ENCODE peak calls at places on chromosomes 13 and 19, in five cellular contexts. One of them, this sample, is unnamed.

GRCh38 chr13:86193281-86193680 is 394.1 kb upstream of the SLITRK6 start:
- DNase-seq in tibial artery: no peak
- DNase-seq in brain microvascular endothelial cell: no peak
- DNase-seq in fibroblast of lung: peak; percentile 4
- DNase-seq in colonic mucosa: no peak
- DNase-seq in this sample: no peak

GRCh38 chr13:28794370-28794769 is 25.8 kb upstream of the MTUS2 start:
- DNase-seq in tibial artery: no peak
- DNase-seq in colonic mucosa: no peak
- DNase-seq in fibroblast of lung: no peak
- DNase-seq in brain microvascular endothelial cell: no peak
- DNase-seq in this sample: no peak

GRCh38 chr13:27981006-27981708 is 7.3 kb downstream of the URAD start:
- DNase-seq in brain microvascular endothelial cell: no peak
- DNase-seq in tibial artery: no peak
- DNase-seq in colonic mucosa: no peak
- DNase-seq in fibroblast of lung: no peak
- DNase-seq in this sample: no peak

GRCh38 chr13:25213716-25214115 is 41.6 kb upstream of the AMER2 start:
- DNase-seq in brain microvascular endothelial cell: no peak
- DNase-seq in fibroblast of lung: no peak
- DNase-seq in tibial artery: no peak
- DNase-seq in colonic mucosa: no peak
- DNase-seq in this sample: no peak

GRCh38 chr13:71880753-71881541 is 13.9 kb upstream of the DACH1 start:
- DNase-seq in colonic mucosa: no peak
- DNase-seq in brain microvascular endothelial cell: peak; percentile 25
- DNase-seq in fibroblast of lung: peak; percentile 32
- DNase-seq in tibial artery: no peak
- DNase-seq in this sample: no peak

GRCh38 chr13:51453959-51454703 is 1.3 kb upstream of the INTS6 start:
- DNase-seq in fibroblast of lung: no peak
- DNase-seq in tibial artery: peak; percentile 42
- DNase-seq in brain microvascular endothelial cell: no peak
- DNase-seq in colonic mucosa: peak; percentile 52
- DNase-seq in this sample: peak; percentile 42

GRCh38 chr19:41646589-41647204 is 19.8 kb upstream of the CEACAM4 start:
- DNase-seq in colonic mucosa: no peak
- DNase-seq in tibial artery: no peak
- DNase-seq in brain microvascular endothelial cell: no peak
- DNase-seq in fibroblast of lung: no peak
- DNase-seq in this sample: peak; percentile 28

GRCh38 chr19:1400281-1401137 is 833 bp downstream of the GAMT start:
- DNase-seq in brain microvascular endothelial cell: no peak
- DNase-seq in colonic mucosa: no peak
- DNase-seq in tibial artery: no peak
- DNase-seq in fibroblast of lung: no peak
- DNase-seq in this sample: peak; percentile 93

GRCh38 chr19:43784981-43785808 is 4.4 kb upstream of the KCNN4 start:
- DNase-seq in colonic mucosa: peak; percentile 79
- DNase-seq in tibial artery: no peak
- DNase-seq in brain microvascular endothelial cell: peak; percentile 57
- DNase-seq in fibroblast of lung: peak; percentile 77
- DNase-seq in this sample: peak; percentile 42

GRCh38 chr13:62997038-62997619 is 1581.5 kb upstream of the PCDH20 start:
- DNase-seq in tibial artery: no peak
- DNase-seq in colonic mucosa: no peak
- DNase-seq in fibroblast of lung: no peak
- DNase-seq in brain microvascular endothelial cell: no peak
- DNase-seq in this sample: no peak

GRCh38 chr19:29610574-29611271 is 4.6 kb downstream of the POP4 start:
- DNase-seq in fibroblast of lung: peak; percentile 79
- DNase-seq in colonic mucosa: peak; percentile 74
- DNase-seq in brain microvascular endothelial cell: peak; percentile 76
- DNase-seq in tibial artery: peak; percentile 84
- DNase-seq in this sample: peak; percentile 96

GRCh38 chr13:112027250-112027649 is 39.7 kb upstream of the SOX1 start:
- DNase-seq in fibroblast of lung: no peak
- DNase-seq in colonic mucosa: no peak
- DNase-seq in brain microvascular endothelial cell: no peak
- DNase-seq in tibial artery: no peak
- DNase-seq in this sample: no peak

GRCh38 chr19:10952809-10953208 is 8.0 kb upstream of the SMARCA4 start:
- DNase-seq in brain microvascular endothelial cell: no peak
- DNase-seq in colonic mucosa: peak; percentile 89
- DNase-seq in fibroblast of lung: no peak
- DNase-seq in tibial artery: no peak
- DNase-seq in this sample: no peak

GRCh38 chr13:28376604-28377003 is 118.3 kb downstream of the FLT1 start:
- DNase-seq in tibial artery: no peak
- DNase-seq in brain microvascular endothelial cell: no peak
- DNase-seq in fibroblast of lung: no peak
- DNase-seq in colonic mucosa: peak; percentile 22
- DNase-seq in this sample: no peak

GRCh38 chr13:37716796-37717195 is 118.2 kb upstream of the POSTN start:
- DNase-seq in brain microvascular endothelial cell: peak; percentile 55
- DNase-seq in fibroblast of lung: no peak
- DNase-seq in colonic mucosa: no peak
- DNase-seq in tibial artery: no peak
- DNase-seq in this sample: no peak

GRCh38 chr13:78608254-78608704 is 4.9 kb upstream of the POU4F1 start:
- DNase-seq in colonic mucosa: no peak
- DNase-seq in tibial artery: no peak
- DNase-seq in fibroblast of lung: no peak
- DNase-seq in brain microvascular endothelial cell: no peak
- DNase-seq in this sample: no peak

GRCh38 chr13:60754691-60755090 is 357.7 kb downstream of the TDRD3 start:
- DNase-seq in brain microvascular endothelial cell: no peak
- DNase-seq in colonic mucosa: no peak
- DNase-seq in tibial artery: no peak
- DNase-seq in fibroblast of lung: no peak
- DNase-seq in this sample: no peak

GRCh38 chr19:56147307-56147706 is 6.2 kb downstream of the ZNF444 start:
- DNase-seq in colonic mucosa: no peak
- DNase-seq in tibial artery: no peak
- DNase-seq in brain microvascular endothelial cell: no peak
- DNase-seq in fibroblast of lung: no peak
- DNase-seq in this sample: peak; percentile 51

GRCh38 chr19:50821248-50821612 is 2.4 kb downstream of the KLK1 start:
- DNase-seq in brain microvascular endothelial cell: no peak
- DNase-seq in tibial artery: no peak
- DNase-seq in colonic mucosa: no peak
- DNase-seq in fibroblast of lung: no peak
- DNase-seq in this sample: no peak

GRCh38 chr19:39351537-39352037 is 9.4 kb downstream of the SAMD4B start:
- DNase-seq in fibroblast of lung: peak; percentile 31
- DNase-seq in colonic mucosa: no peak
- DNase-seq in brain microvascular endothelial cell: no peak
- DNase-seq in tibial artery: no peak
- DNase-seq in this sample: no peak

GRCh38 chr19:11534538-11534937 is 4.1 kb upstream of the CNN1 start:
- DNase-seq in brain microvascular endothelial cell: no peak
- DNase-seq in fibroblast of lung: no peak
- DNase-seq in tibial artery: no peak
- DNase-seq in colonic mucosa: no peak
- DNase-seq in this sample: no peak

GRCh38 chr19:33350538-33351309 is 22.8 kb upstream of the CEBPG start:
- DNase-seq in tibial artery: peak; percentile 67
- DNase-seq in colonic mucosa: no peak
- DNase-seq in fibroblast of lung: peak; percentile 8
- DNase-seq in brain microvascular endothelial cell: peak; percentile 59
- DNase-seq in this sample: no peak

GRCh38 chr19:15517778-15518177 is 9.5 kb downstream of the CYP4F22 start:
- DNase-seq in fibroblast of lung: no peak
- DNase-seq in colonic mucosa: no peak
- DNase-seq in brain microvascular endothelial cell: no peak
- DNase-seq in tibial artery: no peak
- DNase-seq in this sample: no peak
- H3K27me3 ChIP-seq in fibroblast of lung: no peaks in the 10 kb centered on the region
- H3K27me3 ChIP-seq in colonic mucosa: no peaks in the 10 kb centered on the region
- H3K27me3 ChIP-seq in brain microvascular endothelial cell: no peaks in the 10 kb centered on the region
- H3K27me3 ChIP-seq in tibial artery: peaks cover 24% of the 10 kb centered on the region
- H3K27me3 ChIP-seq in this sample: no peaks in the 10 kb centered on the region

DNA sequence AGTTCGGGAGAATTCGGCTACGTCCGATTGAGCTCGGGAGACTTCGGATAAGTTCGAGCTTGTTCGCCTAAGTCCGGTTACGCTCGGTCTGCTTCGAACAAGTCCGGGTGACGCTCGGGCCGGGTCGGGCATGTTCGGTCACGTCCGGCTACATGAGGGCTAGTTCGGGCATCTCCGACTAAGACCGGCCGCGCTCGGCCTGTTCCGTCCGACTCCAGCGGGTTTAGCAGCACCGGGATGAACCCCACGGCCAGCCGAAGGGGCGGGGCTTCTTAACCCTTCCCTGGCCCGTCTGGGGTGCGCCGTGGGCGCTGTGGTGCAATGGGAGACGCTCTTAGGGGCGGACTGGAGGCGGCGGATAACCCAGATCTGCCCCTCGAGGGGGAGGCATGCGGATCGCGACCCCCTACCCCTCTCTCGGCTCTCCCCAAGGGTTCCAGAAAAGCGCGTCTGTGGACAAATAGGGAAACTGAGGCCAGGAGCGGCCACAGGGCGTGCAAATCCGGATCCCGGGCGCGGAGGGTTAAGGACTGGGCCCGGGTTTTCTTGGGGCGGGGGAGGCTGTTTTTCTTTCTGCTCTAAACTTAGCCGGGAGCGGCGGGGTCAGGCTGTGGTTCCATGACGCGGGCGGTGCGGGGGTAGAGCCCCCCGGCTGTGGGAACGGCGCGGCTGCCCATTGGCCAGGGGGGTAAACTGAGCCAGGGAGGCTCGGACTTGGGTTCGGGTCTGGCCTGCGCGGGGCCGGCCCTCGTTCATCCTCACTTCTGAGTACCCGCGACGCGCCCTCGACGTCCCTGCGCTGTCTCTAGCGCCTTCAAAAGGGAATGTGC is 1.5 kb downstream of the PDE4C start:
- DNase-seq in tibial artery: peak; percentile 98
- DNase-seq in colonic mucosa: peak; percentile 94
- DNase-seq in brain microvascular endothelial cell: peak; percentile 99
- DNase-seq in fibroblast of lung: peak; percentile 99
- DNase-seq in this sample: peak; percentile 98
- H3K4me3 ChIP-seq in tibial artery: peak overlapping the region; percentile 40
- H3K4me3 ChIP-seq in colonic mucosa: peak overlapping the region; percentile 27
- H3K4me3 ChIP-seq in brain microvascular endothelial cell: peak overlapping the region; percentile 49
- H3K4me3 ChIP-seq in fibroblast of lung: peak overlapping the region; percentile 66
- H3K4me3 ChIP-seq in this sample: peak overlapping the region; percentile 27

GRCh38 chr19:53959176-53959757 is 3.5 kb upstream of the CACNG8 start:
- DNase-seq in fibroblast of lung: no peak
- DNase-seq in tibial artery: no peak
- DNase-seq in colonic mucosa: no peak
- DNase-seq in brain microvascular endothelial cell: no peak
- DNase-seq in this sample: no peak
- H3K27me3 ChIP-seq in fibroblast of lung: peaks cover 32% of the 10 kb centered on the region
- H3K27me3 ChIP-seq in tibial artery: peaks cover 75% of the 10 kb centered on the region
- H3K27me3 ChIP-seq in colonic mucosa: peaks cover 29% of the 10 kb centered on the region
- H3K27me3 ChIP-seq in brain microvascular endothelial cell: peaks cover 44% of the 10 kb centered on the region
- H3K27me3 ChIP-seq in this sample: no peaks in the 10 kb centered on the region

GRCh38 chr13:98999635-98999952 is 21.7 kb upstream of the DOCK9 start:
- DNase-seq in tibial artery: no peak
- DNase-seq in brain microvascular endothelial cell: no peak
- DNase-seq in fibroblast of lung: peak; percentile 46
- DNase-seq in colonic mucosa: no peak
- DNase-seq in this sample: no peak
- H3K4me3 ChIP-seq in tibial artery: no peak overlapping the region
- H3K4me3 ChIP-seq in brain microvascular endothelial cell: no peak overlapping the region
- H3K4me3 ChIP-seq in fibroblast of lung: no peak overlapping the region
- H3K4me3 ChIP-seq in colonic mucosa: no peak overlapping the region
- H3K4me3 ChIP-seq in this sample: no peak overlapping the region

GRCh38 chr13:99958402-99959126 is 13.0 kb downstream of the ZIC5 start:
- DNase-seq in fibroblast of lung: no peak
- DNase-seq in brain microvascular endothelial cell: no peak
- DNase-seq in colonic mucosa: no peak
- DNase-seq in tibial artery: no peak
- DNase-seq in this sample: no peak

GRCh38 chr13:99961634-99962033 is 9.9 kb downstream of the ZIC5 start:
- DNase-seq in tibial artery: no peak
- DNase-seq in colonic mucosa: no peak
- DNase-seq in fibroblast of lung: no peak
- DNase-seq in brain microvascular endothelial cell: no peak
- DNase-seq in this sample: no peak

GRCh38 chr13:99959127-99959529 is 12.4 kb downstream of the ZIC5 start:
- DNase-seq in colonic mucosa: no peak
- DNase-seq in tibial artery: no peak
- DNase-seq in brain microvascular endothelial cell: no peak
- DNase-seq in fibroblast of lung: no peak
- DNase-seq in this sample: no peak

GRCh38 chr13:99960663-99961440 is 10.7 kb downstream of the ZIC5 start:
- DNase-seq in brain microvascular endothelial cell: no peak
- DNase-seq in colonic mucosa: no peak
- DNase-seq in tibial artery: no peak
- DNase-seq in fibroblast of lung: no peak
- DNase-seq in this sample: no peak

DNA sequence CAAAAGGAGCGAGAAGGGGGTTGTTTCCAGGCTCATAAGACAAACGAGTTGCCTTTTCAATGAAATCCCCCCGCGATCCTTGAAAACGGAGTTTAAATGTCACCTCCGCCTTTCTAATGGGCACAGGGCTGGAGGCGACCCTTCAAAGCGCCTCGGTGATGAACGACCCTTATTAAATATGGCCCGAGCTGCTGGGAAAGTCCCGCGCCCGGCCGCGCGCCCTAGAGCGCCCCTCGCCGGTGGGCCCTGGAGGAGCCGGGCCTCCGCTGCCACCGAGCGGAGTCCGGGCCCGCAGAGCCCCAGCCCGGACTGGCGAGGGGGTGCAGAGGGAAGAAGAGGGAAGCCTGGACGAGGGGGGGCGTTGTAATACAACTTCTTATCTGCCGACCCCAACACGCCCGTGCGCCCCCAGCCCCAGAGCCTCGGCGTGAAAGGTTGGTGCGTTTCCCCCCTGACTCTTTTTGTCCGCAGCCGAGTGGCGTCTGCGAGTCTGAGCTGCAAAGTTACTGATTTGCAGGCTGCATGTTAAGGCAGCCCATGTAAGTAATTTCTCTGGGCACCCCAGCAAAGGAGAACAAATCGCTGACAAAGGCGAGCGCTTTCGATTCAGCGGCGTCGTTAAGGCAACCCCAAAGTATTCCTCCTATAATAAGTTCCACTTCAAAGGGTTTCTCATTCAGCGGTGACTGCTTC is 11.9 kb downstream of the ZIC5 start:
- DNase-seq in fibroblast of lung: no peak
- DNase-seq in colonic mucosa: no peak
- DNase-seq in brain microvascular endothelial cell: no peak
- DNase-seq in tibial artery: no peak
- DNase-seq in this sample: no peak
- H3K27me3 ChIP-seq in fibroblast of lung: peaks cover 66% of the 10 kb centered on the region
- H3K27me3 ChIP-seq in colonic mucosa: peaks cover 87% of the 10 kb centered on the region
- H3K27me3 ChIP-seq in brain microvascular endothelial cell: peaks cover 7% of the 10 kb centered on the region
- H3K27me3 ChIP-seq in tibial artery: peaks cover 100% of the 10 kb centered on the region
- H3K27me3 ChIP-seq in this sample: peaks cover 5% of the 10 kb centered on the region

GRCh38 chr19:57914517-57914916 is 1.9 kb downstream of the ZNF417 start:
- DNase-seq in brain microvascular endothelial cell: no peak
- DNase-seq in colonic mucosa: no peak
- DNase-seq in tibial artery: no peak
- DNase-seq in fibroblast of lung: no peak
- DNase-seq in this sample: no peak
- H3K4me3 ChIP-seq in brain microvascular endothelial cell: no peak overlapping the region
- H3K4me3 ChIP-seq in colonic mucosa: no peak overlapping the region
- H3K4me3 ChIP-seq in tibial artery: no peak overlapping the region
- H3K4me3 ChIP-seq in fibroblast of lung: no peak overlapping the region
- H3K4me3 ChIP-seq in this sample: no peak overlapping the region

This sample was measured in testis.